ENCODE peak calls at places on chromosomes 12 and 14, in five cellular contexts. P is AG04450, J is cardiac fibroblast, O is GM12865, B is fibroblast of mammary gland. R is an unnamed sample.

GRCh38 chr14:76564471-76565119 is 188.7 kb downstream of the ESRRB start:
- DNase-seq in O (peak; percentile 9), J (no peak), P (no peak), B (peak; percentile 8), R (peak; percentile 55)

GRCh38 chr12:31781894-31782540 is 53.2 kb upstream of the AMN1 start:
- DNase-seq in O (no peak), B (no peak), J (no peak), P (no peak), R (no peak)

GRCh38 chr12:93079271-93079670 is 150.2 kb upstream of the EEA1 start:
- DNase-seq in B (no peak), P (no peak), J (no peak), O (no peak), R (no peak)

GRCh38 chr14:22887990-22888378 is 5.0 kb downstream of the REM2 start:
- DNase-seq in P (no peak), J (no peak), O (peak; percentile 87), B (no peak), R (no peak)

GRCh38 chr14:30443368-30444007 is 115.5 kb upstream of the G2E3 start:
- DNase-seq in P (no peak), B (peak; percentile 63), O (peak; percentile 44), J (peak; percentile 51), R (peak; percentile 56)

GRCh38 chr12:95984685-95985084 is 11.5 kb downstream of the HAL start:
- DNase-seq in B (no peak), P (no peak), O (no peak), J (no peak), R (peak; percentile 24)

GRCh38 chr14:68082698-68083291 is 263.2 kb downstream of the RAD51B start:
- DNase-seq in B (no peak), P (no peak), J (no peak), O (no peak), R (peak; percentile 15)

GRCh38 chr12:51270847-51271518 is 768 bp upstream of the SMAGP start:
- DNase-seq in O (no peak), J (peak; percentile 67), B (peak; percentile 90), P (peak; percentile 29), R (peak; percentile 80)

GRCh38 chr14:96581902-96582640 is 79.9 kb downstream of the PAPOLA start:
- DNase-seq in O (no peak), J (no peak), B (no peak), P (no peak), R (peak; percentile 25)

GRCh38 chr12:109597795-109598427 is 24.3 kb downstream of the MVK start:
- DNase-seq in J (peak; percentile 89), O (peak; percentile 69), P (peak; percentile 61), B (peak; percentile 77), R (peak; percentile 80)

GRCh38 chr14:37278673-37279538 is 81.2 kb downstream of the MIPOL1 start:
- DNase-seq in O (no peak), B (no peak), J (no peak), P (no peak), R (no peak)

GRCh38 chr14:30854492-30854891 is 19.9 kb upstream of the COCH start:
- DNase-seq in J (no peak), B (no peak), P (no peak), O (peak; percentile 65), R (no peak)

GRCh38 chr14:60862283-60862682 is 118.6 kb downstream of the TRMT5 start:
- DNase-seq in O (no peak), B (peak; percentile 43), P (no peak), J (peak; percentile 67), R (peak; percentile 11)

GRCh38 chr14:37329189-37330001 is 131.7 kb downstream of the MIPOL1 start:
- DNase-seq in B (no peak), O (no peak), P (no peak), J (no peak), R (no peak)

GRCh38 chr12:121282072-121282742 is 14.3 kb downstream of the CAMKK2 start:
- DNase-seq in B (no peak), O (no peak), J (no peak), P (no peak), R (no peak)

GRCh38 chr12:52628111-52628507 is 9.8 kb upstream of the KRT73 start:
- DNase-seq in O (no peak), B (no peak), J (no peak), P (no peak), R (no peak)

GRCh38 chr12:532908-533565 is 73.3 kb downstream of the B4GALNT3 start:
- DNase-seq in P (no peak), O (no peak), J (no peak), B (peak; percentile 75), R (peak; percentile 61)

GRCh38 chr12:29611906-29612305 is 114.4 kb upstream of the OVCH1 start:
- DNase-seq in O (no peak), P (peak; percentile 11), J (peak; percentile 92), B (peak; percentile 93), R (peak; percentile 75)

DNA sequence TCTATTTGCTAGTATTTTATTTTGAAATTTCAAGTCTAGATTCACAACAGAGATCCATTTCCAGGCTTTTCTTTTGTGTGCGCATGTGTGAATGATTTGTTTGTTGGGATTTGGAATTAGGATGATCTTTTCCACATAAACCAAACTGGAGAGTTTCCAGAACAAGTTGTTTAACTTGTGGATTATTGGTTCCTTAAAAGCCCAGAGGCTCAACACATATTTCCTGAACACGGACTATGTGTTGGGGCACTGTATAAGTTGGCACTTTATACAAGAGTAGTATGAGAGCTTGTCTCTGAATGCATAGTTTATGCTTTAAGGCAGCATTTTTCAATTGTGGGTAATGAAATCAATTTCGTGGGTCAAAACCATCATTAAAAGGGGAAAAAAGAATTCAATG is 67.3 kb upstream of the FUT8 start:
- DNase-seq in J (no peak), P (no peak), B (no peak), O (no peak), R (no peak)
- TF ChIP-seq CTCF in J (no peak), P (no peak), B (no peak), O (no peak), R (no peak)

GRCh38 chr12:101823891-101824290 is 6.9 kb downstream of the GNPTAB start:
- DNase-seq in J (peak; percentile 58), B (peak; percentile 6), O (peak; percentile 81), P (no peak), R (peak; percentile 65)
- TF ChIP-seq CTCF in J (peak; percentile 11), B (peak; percentile 8), O (peak; percentile 19), P (peak; percentile 6), R (no peak)

GRCh38 chr12:26806556-26806955 is 26.4 kb downstream of the ITPR2 start:
- DNase-seq in P (no peak), J (no peak), B (no peak), O (no peak), R (no peak)
- TF ChIP-seq CTCF in P (no peak), J (no peak), B (no peak), O (no peak), R (no peak)

GRCh38 chr14:73231874-73232851 is 5.1 kb upstream of the PAPLN start:
- DNase-seq in B (no peak), O (peak; percentile 79), P (no peak), J (no peak), R (no peak)
- TF ChIP-seq CTCF in B (peak; percentile 16), O (peak; percentile 63), P (peak; percentile 40), J (peak; percentile 44), R (no peak)

DNA sequence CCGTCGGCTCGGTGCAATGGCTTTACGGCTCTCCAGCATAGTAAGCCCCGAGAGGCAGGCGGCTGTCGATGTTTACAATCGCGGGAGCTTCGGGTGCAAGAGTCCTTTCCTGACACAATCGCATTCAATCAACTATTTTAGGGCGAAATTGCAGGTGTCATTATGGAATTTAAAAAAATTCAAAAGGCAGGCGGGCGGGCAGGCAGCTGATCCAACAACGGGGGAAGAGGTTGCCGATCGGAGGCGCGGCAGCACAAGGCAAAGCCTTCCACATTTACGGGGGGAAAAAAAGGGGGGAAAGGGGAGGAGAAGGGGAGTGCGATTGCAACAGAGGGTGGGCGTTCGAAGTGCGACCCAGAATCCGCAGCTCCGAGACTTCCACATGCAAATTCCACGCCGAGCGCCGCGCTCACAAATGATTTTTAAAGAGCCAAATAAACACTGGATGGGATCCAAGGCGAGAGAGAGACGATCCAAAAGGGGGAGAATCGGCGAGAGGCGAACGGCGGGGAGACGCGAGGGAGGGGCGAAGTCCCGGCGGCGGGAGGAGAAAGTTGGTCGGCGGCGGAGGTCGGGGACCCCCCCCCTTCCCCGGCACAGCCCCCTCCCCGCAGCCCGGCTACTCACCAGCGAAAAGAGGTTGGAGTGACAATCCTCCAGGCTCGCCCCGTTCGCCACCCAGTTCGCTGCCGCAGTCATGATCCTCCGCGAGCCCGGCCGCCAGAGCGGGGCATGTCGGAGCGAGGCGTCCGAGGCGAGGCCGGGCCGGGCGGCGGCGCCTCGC is 868 bp downstream of the MED13L start:
- DNase-seq in J (peak; percentile 75), O (peak; percentile 72), B (peak; percentile 58), P (no peak), R (peak; percentile 76)
- TF ChIP-seq CTCF in J (peak; percentile 26), O (no peak), B (no peak), P (peak; percentile 29), R (no peak)

DNA sequence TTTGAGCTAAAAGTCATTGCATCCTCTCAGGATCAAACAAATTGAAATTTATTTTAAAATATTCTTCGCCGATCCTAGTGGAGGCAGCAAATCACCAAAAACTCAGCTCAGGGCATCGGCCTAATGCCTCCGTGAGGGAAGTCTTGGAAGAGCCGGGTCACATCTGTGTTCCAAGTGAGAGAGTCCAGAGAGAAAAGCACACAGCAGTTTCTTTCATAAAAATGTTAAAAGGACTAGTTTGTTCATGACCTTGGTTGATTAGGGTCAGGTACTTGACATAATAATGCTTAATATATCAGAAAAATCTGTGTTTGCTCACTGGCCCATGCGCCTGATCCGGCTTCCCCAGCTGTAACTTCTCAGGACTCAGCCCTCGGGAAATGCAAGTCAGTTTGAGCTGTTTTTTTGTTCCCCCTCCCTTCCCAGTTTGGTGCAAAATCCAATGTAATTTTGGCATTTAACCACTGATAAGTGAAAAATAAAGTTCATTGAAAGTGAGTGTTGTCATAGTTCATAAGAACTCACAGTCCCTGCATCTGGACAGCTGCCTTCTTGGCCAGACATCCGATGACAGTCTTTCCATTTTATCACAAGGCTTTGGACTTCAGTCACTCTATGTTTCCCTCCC is 161.7 kb downstream of the CAND1 start:
- DNase-seq in B (peak; percentile 44), P (no peak), O (no peak), J (peak; percentile 73), R (no peak)
- TF ChIP-seq CTCF in B (peak; percentile 14), P (no peak), O (no peak), J (no peak), R (no peak)

GRCh38 chr14:92657457-92658142 is 90.8 kb downstream of the LGMN start:
- DNase-seq in J (no peak), P (no peak), B (no peak), O (no peak), R (no peak)

GRCh38 chr14:92655372-92655771 is 93.1 kb downstream of the LGMN start:
- DNase-seq in O (no peak), J (no peak), B (no peak), P (no peak), R (no peak)

GRCh38 chr14:92658160-92658559 is 90.3 kb downstream of the LGMN start:
- DNase-seq in B (no peak), J (no peak), O (no peak), P (no peak), R (no peak)

GRCh38 chr14:92655802-92656201 is 92.6 kb downstream of the LGMN start:
- DNase-seq in O (no peak), B (peak; percentile 71), P (no peak), J (no peak), R (no peak)

DNA sequence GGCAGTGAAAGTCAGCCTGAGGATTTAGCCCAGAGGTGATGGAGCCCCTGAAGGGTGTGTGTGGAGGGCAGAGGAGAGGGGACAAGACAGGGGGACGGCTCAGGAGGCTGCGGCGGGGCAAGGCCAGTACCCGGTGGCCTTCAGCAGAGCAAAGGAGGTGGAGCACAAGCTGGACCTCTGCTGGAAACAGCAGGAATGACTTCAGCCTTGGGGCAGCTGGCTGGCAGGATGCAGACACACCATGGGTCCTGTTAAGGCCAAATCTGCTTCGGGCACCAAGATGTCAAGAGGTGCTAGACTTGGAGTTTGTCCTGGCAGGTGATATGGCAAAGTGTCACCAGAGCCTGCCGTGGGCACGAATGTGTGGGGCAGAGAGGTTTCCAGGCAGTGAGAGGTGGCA is 92.1 kb downstream of the LGMN start:
- DNase-seq in B (no peak), J (no peak), P (no peak), O (no peak), R (no peak)
- TF ChIP-seq CTCF in B (peak; percentile 18), J (peak; percentile 8), P (peak; percentile 11), O (peak; percentile 2), R (no peak)

R was measured in MCF 10A.